ENCODE peak calls at places on chromosome X, in four cellular contexts. Z, M, K and G are unnamed samples.

GRCh38 chrX:154000051-154000450 is 19.7 kb downstream of the IRAK1 start:
- DNase-seq in Z (no peak), M (no peak), K (no peak), G (no peak)

GRCh38 chrX:40734956-40735317 is 405 bp downstream of the MED14 start:
- DNase-seq in Z (peak; percentile 26), M (no peak), K (no peak), G (peak; percentile 7)

GRCh38 chrX:18026171-18026570 is 165.1 kb upstream of the RAI2 start:
- DNase-seq in Z (no peak), M (no peak), K (no peak), G (no peak)

GRCh38 chrX:75155830-75156525 is at the start of gene ABCB7:
- DNase-seq in Z (peak; percentile 76), M (peak; percentile 38), K (peak; percentile 51), G (peak; percentile 67)

GRCh38 chrX:84876876-84877275 is 126.8 kb upstream of the APOOL start:
- DNase-seq in Z (no peak), M (no peak), K (no peak), G (no peak)

GRCh38 chrX:22974616-22975015 is 25.1 kb upstream of the DDX53 start:
- DNase-seq in Z (peak; percentile 25), M (no peak), K (no peak), G (no peak)

GRCh38 chrX:151871244-151871643 is 41.4 kb upstream of the MAGEA4 start:
- DNase-seq in Z (peak; percentile 94), M (peak; percentile 67), K (peak; percentile 75), G (no peak)

GRCh38 chrX:73855546-73855945 is 292.5 kb downstream of the CHIC1 start:
- DNase-seq in Z (peak; percentile 53), M (peak; percentile 65), K (peak; percentile 32), G (peak; percentile 50)

GRCh38 chrX:39309721-39310152 is 508.5 kb downstream of the MID1IP1 start:
- DNase-seq in Z (peak; percentile 68), M (peak; percentile 1), K (no peak), G (no peak)

GRCh38 chrX:71366674-71367256 is 608 bp downstream of the TAF1 start:
- DNase-seq in Z (peak; percentile 29), M (no peak), K (peak; percentile 12), G (no peak)

GRCh38 chrX:31266172-31267076 is 194.6 kb upstream of the FTHL17 start:
- DNase-seq in Z (peak; percentile 28), M (no peak), K (no peak), G (peak; percentile 64)

GRCh38 chrX:30309139-30309571 is at the start of gene NR0B1:
- DNase-seq in Z (peak; percentile 8), M (no peak), K (no peak), G (peak; percentile 57)

GRCh38 chrX:110212299-110212698 is 105.6 kb downstream of the AMMECR1 start:
- DNase-seq in Z (no peak), M (no peak), K (no peak), G (no peak)

GRCh38 chrX:107574711-107575110 is 53.6 kb upstream of the PRPS1 start:
- DNase-seq in Z (peak; percentile 73), M (no peak), K (peak; percentile 65), G (no peak)

GRCh38 chrX:107576392-107576791 is 51.9 kb upstream of the PRPS1 start:
- DNase-seq in Z (no peak), M (no peak), K (no peak), G (peak; percentile 50)

GRCh38 chrX:107579956-107580355 is 48.4 kb upstream of the PRPS1 start:
- DNase-seq in Z (no peak), M (no peak), K (no peak), G (no peak)

GRCh38 chrX:107576841-107577240 is 51.5 kb upstream of the PRPS1 start:
- DNase-seq in Z (no peak), M (no peak), K (no peak), G (no peak)

GRCh38 chrX:107577933-107578332 is 50.4 kb upstream of the PRPS1 start:
- DNase-seq in Z (no peak), M (no peak), K (no peak), G (no peak)
- TF ChIP-seq CTCF in Z (no peak), M (no peak), K (no peak), G (no peak)

DNA sequence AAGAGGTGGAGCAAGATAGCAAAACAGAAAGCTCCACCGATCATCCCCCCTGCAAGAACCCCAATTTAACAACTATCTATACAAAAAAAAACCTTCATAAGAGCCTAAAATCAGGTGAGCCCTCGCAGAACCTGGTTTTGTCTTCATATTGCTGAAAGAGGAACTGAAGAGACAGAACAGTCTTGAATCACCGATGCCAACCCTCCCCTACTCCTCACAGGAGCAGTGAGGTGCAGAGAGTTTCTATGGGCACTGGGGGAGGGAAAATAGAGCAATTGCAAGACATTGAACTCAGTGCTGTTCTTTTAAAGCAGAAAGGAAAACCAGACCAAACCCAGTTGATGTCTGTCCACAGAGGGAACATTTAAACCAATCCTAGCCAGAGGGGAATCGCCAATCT is 1370.3 kb downstream of the FAM133A start:
- DNase-seq in Z (no peak), M (no peak), K (no peak), G (no peak)
- H3K4me3 ChIP-seq in Z (no peak overlapping the region), M (no peak overlapping the region), K (no peak overlapping the region), G (no peak overlapping the region)

DNA sequence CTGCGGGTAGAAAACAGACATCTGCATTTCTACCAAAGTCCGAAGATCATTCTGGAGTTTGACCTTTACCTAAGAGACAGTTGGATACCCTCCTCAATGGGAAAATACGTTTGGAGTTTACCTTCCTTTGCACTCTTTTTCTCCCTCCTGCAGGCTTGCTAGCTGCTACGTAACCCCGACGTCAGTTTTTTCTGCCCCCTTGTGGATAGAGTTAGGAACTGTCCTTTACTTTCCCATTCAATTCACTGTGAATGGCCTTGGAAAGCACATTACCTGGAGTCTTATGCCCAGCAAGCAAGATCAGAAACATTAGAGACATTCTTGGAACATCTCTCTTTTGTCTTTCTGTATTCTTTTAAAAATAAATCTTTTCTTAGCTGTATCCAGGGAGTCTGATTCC is 250.7 kb downstream of the NAP1L3 start:
- DNase-seq in Z (no peak), M (no peak), K (no peak), G (no peak)
- TF ChIP-seq CTCF in Z (no peak), M (peak; percentile 31), K (no peak), G (peak; percentile 63)

GRCh38 chrX:1493877-1494510 is 41.3 kb upstream of the ASMTL start:
- DNase-seq in Z (no peak), M (no peak), K (no peak), G (no peak)

GRCh38 chrX:1496076-1496475 is 40.9 kb downstream of the P2RY8 start:
- DNase-seq in Z (no peak), M (no peak), K (no peak), G (peak; percentile 23)

GRCh38 chrX:1493317-1493856 is 40.7 kb upstream of the ASMTL start:
- DNase-seq in Z (no peak), M (no peak), K (no peak), G (no peak)

GRCh38 chrX:1491851-1492349 is 39.2 kb upstream of the ASMTL start:
- DNase-seq in Z (no peak), M (no peak), K (no peak), G (no peak)

GRCh38 chrX:1492421-1493012 is 39.8 kb upstream of the ASMTL start:
- DNase-seq in Z (no peak), M (no peak), K (no peak), G (no peak)
- H3K4me3 ChIP-seq in Z (no peak overlapping the region), M (no peak overlapping the region), K (no peak overlapping the region), G (no peak overlapping the region)